ENCODE peak calls at places on chromosomes 5 and 9, in four cellular contexts. One of them, this sample, is unnamed.

GRCh38 chr5:6435356-6435755 is 13.3 kb upstream of the UBE2QL1 start:
- DNase-seq in coronary artery: peak
- DNase-seq in dorsolateral prefrontal cortex: no peak
- DNase-seq in GM20000: no peak
- DNase-seq in this sample: no peak

GRCh38 chr9:4640027-4640426 is 22.1 kb upstream of the PLPP6 start:
- DNase-seq in coronary artery: no peak
- DNase-seq in dorsolateral prefrontal cortex: no peak
- DNase-seq in GM20000: peak
- DNase-seq in this sample: no peak

GRCh38 chr9:133690111-133690561 is 48.0 kb downstream of the SARDH start:
- DNase-seq in coronary artery: no peak
- DNase-seq in GM20000: no peak
- DNase-seq in dorsolateral prefrontal cortex: no peak
- DNase-seq in this sample: no peak

GRCh38 chr5:79133121-79133656 is 21.6 kb downstream of the BHMT start:
- DNase-seq in dorsolateral prefrontal cortex: no peak
- DNase-seq in coronary artery: no peak
- DNase-seq in GM20000: peak
- DNase-seq in this sample: no peak

GRCh38 chr9:6924988-6925563 is 167.3 kb downstream of the KDM4C start:
- DNase-seq in GM20000: no peak
- DNase-seq in coronary artery: no peak
- DNase-seq in dorsolateral prefrontal cortex: no peak
- DNase-seq in this sample: no peak

GRCh38 chr9:27664136-27664819 is 91.0 kb upstream of the C9orf72 start:
- DNase-seq in GM20000: no peak
- DNase-seq in coronary artery: no peak
- DNase-seq in dorsolateral prefrontal cortex: peak
- DNase-seq in this sample: peak

GRCh38 chr9:11149065-11149464 is 536.3 kb upstream of the PTPRD start:
- DNase-seq in dorsolateral prefrontal cortex: no peak
- DNase-seq in GM20000: no peak
- DNase-seq in coronary artery: no peak
- DNase-seq in this sample: no peak

GRCh38 chr9:79054500-79054899 is 517.3 kb upstream of the TLE4 start:
- DNase-seq in GM20000: no peak
- DNase-seq in dorsolateral prefrontal cortex: no peak
- DNase-seq in coronary artery: no peak
- DNase-seq in this sample: no peak

GRCh38 chr5:177111720-177112394 is 21.7 kb upstream of the NSD1 start:
- DNase-seq in coronary artery: peak
- DNase-seq in GM20000: peak
- DNase-seq in dorsolateral prefrontal cortex: peak
- DNase-seq in this sample: peak